ENCODE peak calls at places on chromosomes 12 and 14, in ten cellular contexts. H, O, D, S, I, J, P, M, F and E are unnamed samples.

GRCh38 chr14:49770212-49770817 is 2.4 kb downstream of the KLHDC2 start:
- DNase-seq in P (peak; percentile 25), D (no peak), M (peak; percentile 20), H (no peak), F (peak; percentile 67), I (no peak), O (no peak), J (no peak), S (no peak), E (peak; percentile 10)

GRCh38 chr12:1629338-1630080 is 478 bp downstream of the WNT5B start:
- DNase-seq in H (no peak), O (no peak), D (no peak), J (no peak), I (no peak), S (no peak), F (peak; percentile 23), M (no peak), P (peak; percentile 15), E (no peak)

GRCh38 chr12:113232787-113233585 is 11.7 kb downstream of the TPCN1 start:
- DNase-seq in S (peak; percentile 86), F (no peak), I (peak; percentile 91), D (no peak), M (peak; percentile 69), P (peak; percentile 20), H (peak; percentile 75), O (no peak), J (no peak), E (no peak)

GRCh38 chr12:30796508-30796780 is 41.7 kb upstream of the CAPRIN2 start:
- DNase-seq in J (peak; percentile 48), I (peak; percentile 66), O (no peak), D (no peak), S (peak; percentile 37), H (peak; percentile 27), P (peak; percentile 64), M (peak; percentile 46), F (peak; percentile 45), E (peak; percentile 82)

GRCh38 chr12:115149279-115149678 is 465.3 kb upstream of the TBX3 start:
- DNase-seq in J (no peak), F (no peak), P (no peak), S (no peak), O (no peak), I (no peak), D (no peak), M (peak; percentile 29), H (no peak), E (no peak)

GRCh38 chr12:124884587-124885438 is 21.1 kb upstream of the SCARB1 start:
- DNase-seq in P (no peak), S (no peak), F (peak; percentile 37), H (no peak), J (no peak), M (no peak), I (no peak), D (no peak), O (no peak), E (no peak)

GRCh38 chr12:65911321-65911720 is 87.0 kb downstream of the HMGA2 start:
- DNase-seq in S (peak; percentile 41), I (no peak), O (no peak), F (peak; percentile 73), J (no peak), M (peak; percentile 56), D (peak; percentile 41), H (no peak), P (peak; percentile 77), E (peak; percentile 63)

GRCh38 chr14:99468836-99469592 is 11.6 kb downstream of the SETD3 start:
- DNase-seq in D (no peak), F (no peak), I (no peak), H (no peak), P (no peak), S (no peak), J (no peak), M (no peak), O (no peak), E (no peak)

GRCh38 chr14:78700236-78700635 is 530.1 kb downstream of the NRXN3 start:
- DNase-seq in M (peak; percentile 4), D (no peak), P (no peak), H (no peak), J (no peak), I (no peak), F (no peak), S (no peak), O (no peak), E (peak; percentile 1)
- TF ChIP-seq CTCF in M (peak; percentile 41), D (no peak), P (peak; percentile 23), H (no peak), J (no peak), I (no peak), F (no peak), S (no peak), O (peak; percentile 33), E (no peak)

GRCh38 chr14:91380610-91381371 is 36.8 kb downstream of the CCDC88C start:
- DNase-seq in H (no peak), I (no peak), P (peak; percentile 21), S (no peak), O (no peak), D (no peak), F (no peak), M (no peak), J (no peak), E (no peak)
- H3K4me3 ChIP-seq in H (no peak overlapping the region), I (no peak overlapping the region), P (no peak overlapping the region), S (no peak overlapping the region), O (no peak overlapping the region), D (no peak overlapping the region), F (no peak overlapping the region), M (no peak overlapping the region), J (no peak overlapping the region), E (no peak overlapping the region)

GRCh38 chr12:25115677-25116076 is 79.3 kb downstream of the DNAI7 start:
- DNase-seq in P (no peak), H (no peak), O (no peak), S (no peak), D (no peak), I (no peak), M (no peak), F (no peak), J (no peak), E (no peak)

GRCh38 chr12:25123126-25123525 is 71.8 kb downstream of the DNAI7 start:
- DNase-seq in H (no peak), P (no peak), S (no peak), I (no peak), M (no peak), F (no peak), D (no peak), J (no peak), O (peak; percentile 5), E (no peak)

GRCh38 chr12:25121110-25121509 is 73.8 kb downstream of the DNAI7 start:
- DNase-seq in I (no peak), S (no peak), O (no peak), P (no peak), F (no peak), J (no peak), D (no peak), H (no peak), M (no peak), E (no peak)

GRCh38 chr12:25121916-25122315 is 73.0 kb downstream of the DNAI7 start:
- DNase-seq in M (no peak), D (no peak), O (peak; percentile 10), J (no peak), F (no peak), S (no peak), H (no peak), P (peak; percentile 42), I (no peak), E (peak; percentile 7)

DNA sequence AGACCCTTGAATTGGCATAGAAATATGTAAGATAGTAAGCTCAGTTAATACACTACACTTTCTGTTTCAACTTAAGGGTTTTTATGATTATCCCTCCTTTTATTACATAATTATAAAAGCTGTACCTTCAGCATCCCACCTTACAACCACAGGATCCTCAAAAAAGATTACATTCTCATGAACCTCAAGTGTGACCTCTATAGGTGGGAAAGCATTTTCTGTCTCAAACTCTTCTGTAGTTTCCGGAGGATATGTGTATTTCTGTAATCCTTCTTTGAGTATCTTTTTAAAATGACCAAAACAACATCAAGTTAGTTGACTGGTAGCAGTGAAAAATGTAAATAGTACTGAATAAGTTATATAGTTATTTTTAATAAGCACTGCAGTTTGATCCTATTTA is 75.9 kb downstream of the DNAI7 start:
- DNase-seq in H (no peak), D (no peak), F (no peak), O (no peak), P (no peak), J (no peak), M (no peak), I (no peak), S (no peak), E (no peak)
- TF ChIP-seq CTCF in H (no peak), D (no peak), F (no peak), O (no peak), P (peak; percentile 2), J (no peak), M (no peak), I (no peak), S (no peak), E (no peak)

GRCh38 chr14:51246032-51246431 is 6.0 kb downstream of the TMX1 start:
- DNase-seq in I (no peak), P (no peak), S (no peak), J (no peak), D (no peak), H (no peak), F (no peak), M (no peak), O (no peak), E (no peak)

GRCh38 chr14:51239813-51240803 is at the start of gene TMX1:
- DNase-seq in M (peak; percentile 98), F (peak; percentile 97), P (peak; percentile 99), S (peak; percentile 96), O (peak; percentile 92), I (peak; percentile 98), D (peak; percentile 86), J (peak; percentile 94), H (peak; percentile 94), E (peak; percentile 98)

GRCh38 chr14:51244591-51244990 is 4.5 kb downstream of the TMX1 start:
- DNase-seq in O (no peak), M (no peak), I (no peak), H (no peak), S (no peak), P (no peak), J (no peak), F (no peak), D (no peak), E (no peak)

GRCh38 chr14:51240804-51241380 is 845 bp downstream of the TMX1 start:
- DNase-seq in O (no peak), H (no peak), P (no peak), D (no peak), M (no peak), S (no peak), J (no peak), F (no peak), I (no peak), E (no peak)

DNA sequence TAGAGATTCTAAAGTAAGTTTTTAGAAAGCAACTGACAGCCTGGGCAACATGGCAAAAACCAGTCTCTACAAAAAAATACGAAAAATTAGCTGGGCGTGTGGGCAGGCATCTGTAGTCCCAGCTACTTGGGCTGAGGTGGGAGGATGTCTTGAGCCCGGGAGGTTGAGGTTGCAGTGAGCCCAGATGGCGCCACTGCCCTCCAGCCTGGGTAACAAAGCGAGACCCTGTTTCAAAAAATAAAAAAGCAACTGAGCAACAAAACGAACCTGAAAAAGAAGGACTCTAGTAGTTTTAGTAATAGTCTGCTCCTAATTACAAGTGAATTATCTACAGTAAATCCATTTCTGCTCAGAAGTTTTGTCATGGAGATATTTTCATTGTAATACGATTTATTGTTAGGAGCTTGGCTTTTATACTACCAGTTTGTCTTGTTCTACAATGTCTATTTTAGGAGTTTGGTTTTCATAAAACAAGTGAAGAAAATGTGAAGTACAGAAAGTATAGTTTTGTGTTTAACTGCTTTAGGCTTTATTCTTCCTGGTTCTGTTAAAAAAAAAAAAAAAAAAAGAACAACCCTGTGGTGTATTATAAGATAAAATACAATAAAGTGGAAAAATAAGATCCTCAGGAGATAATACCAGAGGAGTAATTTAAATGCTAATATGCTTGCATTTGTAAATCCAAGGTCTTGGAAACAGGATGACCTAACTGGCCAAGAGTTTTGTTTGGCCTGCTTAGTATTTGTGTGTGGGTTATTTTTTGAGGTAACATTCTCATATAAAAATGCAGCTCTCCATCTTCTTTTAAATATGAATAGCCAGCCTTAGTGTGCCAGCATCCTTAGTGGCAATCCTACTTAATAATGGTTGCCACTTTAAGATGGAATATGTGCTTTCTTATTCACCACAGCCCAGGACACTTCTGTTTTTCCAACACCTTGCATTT is 2.8 kb downstream of the TMX1 start:
- DNase-seq in H (no peak), P (peak; percentile 6), M (no peak), D (no peak), J (no peak), I (no peak), S (no peak), O (no peak), F (no peak), E (no peak)
- H3K4me3 ChIP-seq in H (no peak overlapping the region), P (no peak overlapping the region), M (no peak overlapping the region), D (no peak overlapping the region), J (no peak overlapping the region), I (no peak overlapping the region), S (no peak overlapping the region), O (no peak overlapping the region), F (no peak overlapping the region), E (peak overlapping the region; percentile 7)